ENCODE peak calls at places on chromosomes 3 and 15, in four cellular contexts. X is stomach, T is spleen, M is upper lobe of left lung. H is an unnamed sample.

GRCh38 chr3:58999779-59000170 is 50.0 kb downstream of the CFAP20DC start:
- DNase-seq in X (no peak), T (no peak), M (no peak), H (no peak)

GRCh38 chr3:15512173-15512572 is 9.3 kb downstream of the COLQ start:
- DNase-seq in X (peak), T (no peak), M (no peak), H (no peak)

GRCh38 chr3:165389653-165390052 is 193.5 kb upstream of the SLITRK3 start:
- DNase-seq in X (no peak), T (no peak), M (no peak), H (no peak)

GRCh38 chr3:184255291-184256039 is 5.9 kb downstream of the CAMK2N2 start:
- DNase-seq in X (no peak), T (no peak), M (no peak), H (no peak)

GRCh38 chr15:83698294-83698693 is 44.4 kb downstream of the ADAMTSL3 start:
- DNase-seq in X (peak), T (no peak), M (no peak), H (no peak)

GRCh38 chr3:150180349-150180748 is 209.7 kb upstream of the PFN2 start:
- DNase-seq in X (no peak), T (no peak), M (no peak), H (no peak)

GRCh38 chr15:40333922-40334492 is 6.7 kb downstream of the CCDC9B start:
- DNase-seq in X (no peak), T (peak), M (peak), H (no peak)

GRCh38 chr15:86515625-86516024 is 436.0 kb downstream of the AGBL1 start:
- DNase-seq in X (no peak), T (no peak), M (no peak), H (no peak)

GRCh38 chr15:98715401-98715800 is 67.1 kb downstream of the IGF1R start:
- DNase-seq in X (no peak), T (no peak), M (no peak), H (no peak)

GRCh38 chr15:48721061-48721810 is 75.7 kb upstream of the FBN1 start:
- DNase-seq in X (no peak), T (no peak), M (no peak), H (no peak)

GRCh38 chr15:100918034-100918689 is 995 bp upstream of the LRRK1 start:
- DNase-seq in X (peak), T (peak), M (peak), H (peak)
- TF ChIP-seq POLR2AphosphoS5 in X (no peak), T (peak), M (peak), H (no peak)

GRCh38 chr3:45582407-45582806 is 12.1 kb upstream of the LIMD1 start:
- DNase-seq in X (no peak), T (no peak), M (no peak), H (no peak)
- TF ChIP-seq POLR2AphosphoS5 in X (no peak), T (no peak), M (no peak), H (no peak)

DNA sequence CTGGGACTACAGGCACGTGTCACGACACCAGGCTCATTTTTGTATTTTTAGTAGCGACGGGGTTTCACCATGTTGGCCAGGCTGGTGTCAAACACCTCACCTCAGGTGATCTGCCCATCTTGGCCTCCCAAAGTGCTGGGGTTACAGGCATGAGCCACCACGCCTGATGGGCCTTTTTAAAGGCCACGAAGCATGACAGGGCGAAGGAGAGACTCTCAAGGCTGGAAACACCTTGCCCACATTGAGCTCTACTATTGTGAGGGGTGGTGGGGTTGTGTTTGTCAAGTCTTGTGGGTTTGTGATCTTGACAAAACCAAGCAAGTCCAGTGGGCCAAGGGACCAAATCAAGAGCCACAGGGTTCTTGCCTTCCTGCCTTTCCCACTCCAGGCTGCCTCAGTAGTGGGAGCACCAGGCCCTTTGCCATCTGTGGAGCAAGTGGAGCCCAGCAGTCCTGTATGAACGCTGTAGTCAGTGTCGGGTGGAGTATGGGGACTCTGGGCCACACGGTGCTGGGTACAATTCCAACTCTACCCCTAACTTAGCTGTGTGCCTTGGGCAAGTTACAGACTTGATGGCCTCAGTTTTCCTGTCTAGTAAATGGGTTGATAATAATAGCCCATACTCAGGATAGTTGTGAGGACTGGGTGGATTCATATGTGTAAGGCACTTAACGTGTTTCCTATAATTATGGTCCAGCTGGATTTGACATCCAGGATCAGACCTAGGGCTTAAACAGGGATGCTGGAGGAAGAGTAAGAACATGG is 33.3 kb downstream of the EDEM1 start:
- DNase-seq in X (no peak), T (no peak), M (no peak), H (no peak)
- TF ChIP-seq POLR2AphosphoS5 in X (no peak), T (peak), M (no peak), H (no peak)

DNA sequence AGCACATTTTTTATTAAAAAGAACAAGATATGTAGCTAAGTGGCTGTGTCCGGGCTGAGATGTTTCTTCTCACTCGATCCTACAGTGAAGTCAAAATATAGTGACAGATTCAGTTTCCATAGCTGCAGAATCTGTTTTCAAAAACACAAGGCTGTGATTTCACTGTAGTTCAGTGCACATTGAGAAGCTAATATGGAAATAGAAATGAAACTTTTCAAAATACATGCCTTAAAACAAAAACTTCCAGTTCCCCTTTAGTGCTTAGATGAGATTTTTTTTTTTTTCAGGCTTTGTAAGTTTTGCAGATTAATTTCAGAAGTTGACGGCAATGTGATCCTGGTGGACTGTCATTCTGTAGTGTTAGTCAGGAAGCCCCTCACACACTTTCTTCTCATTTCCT is 23.8 kb upstream of the TRAK1 start:
- DNase-seq in X (no peak), T (no peak), M (no peak), H (peak)
- TF ChIP-seq POLR2AphosphoS5 in X (no peak), T (no peak), M (no peak), H (no peak)

GRCh38 chr3:197541756-197542539 is 13.8 kb downstream of the BDH1 start:
- DNase-seq in X (no peak), T (no peak), M (no peak), H (no peak)

GRCh38 chr3:197540961-197541377 is 14.8 kb downstream of the BDH1 start:
- DNase-seq in X (no peak), T (no peak), M (no peak), H (no peak)

GRCh38 chr3:197542741-197543454 is 12.9 kb downstream of the BDH1 start:
- DNase-seq in X (no peak), T (no peak), M (no peak), H (no peak)

GRCh38 chr3:197534348-197534725 is 21.4 kb downstream of the BDH1 start:
- DNase-seq in X (no peak), T (no peak), M (no peak), H (no peak)

GRCh38 chr3:197539651-197540051 is 16.1 kb downstream of the BDH1 start:
- DNase-seq in X (no peak), T (no peak), M (no peak), H (no peak)
- TF ChIP-seq POLR2AphosphoS5 in X (no peak), T (no peak), M (no peak), H (no peak)

DNA sequence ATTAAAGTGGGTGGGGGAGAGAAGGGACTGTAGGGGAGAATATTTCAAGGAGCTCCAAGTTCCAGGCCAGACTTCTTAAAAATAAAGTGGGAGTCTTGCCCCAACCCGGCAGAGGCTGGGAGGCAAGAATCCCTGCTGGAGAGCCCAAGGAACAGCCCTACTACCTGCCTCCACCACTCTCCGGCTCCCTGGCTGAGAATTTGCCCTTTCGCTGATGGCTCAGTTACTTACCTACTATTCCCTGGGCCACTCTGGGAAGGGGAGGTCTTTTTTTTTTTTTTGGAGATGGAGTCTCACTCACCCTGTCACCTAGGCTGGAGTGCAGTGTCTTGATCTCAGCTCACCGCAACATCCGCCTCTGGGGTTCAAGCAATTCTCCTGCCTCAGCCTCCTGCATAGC is 15.5 kb downstream of the MYL3 start:
- DNase-seq in X (peak), T (no peak), M (no peak), H (no peak)
- TF ChIP-seq POLR2AphosphoS5 in X (no peak), T (no peak), M (no peak), H (no peak)

DNA sequence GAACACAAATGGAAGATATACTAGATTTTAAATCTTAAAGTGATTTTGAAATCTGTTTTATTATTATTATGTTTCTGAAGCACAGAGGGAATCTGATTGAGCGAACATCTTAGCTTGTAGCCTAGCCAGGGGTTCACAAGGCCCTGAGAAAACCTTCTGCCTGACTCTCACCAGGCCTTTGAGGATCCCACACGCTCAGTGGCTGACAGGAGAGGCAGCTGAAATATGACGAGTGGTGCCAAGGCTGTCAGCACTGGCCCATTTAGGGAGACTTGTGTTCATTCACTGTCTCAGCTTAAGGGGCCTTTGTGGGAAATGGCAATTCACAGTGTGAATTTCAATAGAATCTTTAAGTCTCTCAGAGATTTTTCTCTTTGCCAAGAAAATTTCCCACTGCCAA is 770.9 kb downstream of the TUSC7 start:
- DNase-seq in X (no peak), T (no peak), M (no peak), H (no peak)
- TF ChIP-seq POLR2AphosphoS5 in X (no peak), T (no peak), M (no peak), H (no peak)

GRCh38 chr15:67135494-67135893 is 70.1 kb downstream of the SMAD3 start:
- DNase-seq in X (no peak), T (no peak), M (no peak), H (no peak)
- TF ChIP-seq POLR2AphosphoS5 in X (peak), T (no peak), M (peak), H (no peak)

GRCh38 chr3:53109190-53109589 is 21.0 kb downstream of the RFT1 start:
- DNase-seq in X (no peak), T (no peak), M (no peak), H (no peak)

GRCh38 chr3:53114412-53115074 is 15.7 kb downstream of the RFT1 start:
- DNase-seq in X (no peak), T (no peak), M (no peak), H (no peak)

GRCh38 chr3:53113293-53114010 is 16.8 kb downstream of the RFT1 start:
- DNase-seq in X (no peak), T (no peak), M (no peak), H (no peak)

GRCh38 chr3:53114011-53114400 is 16.2 kb downstream of the RFT1 start:
- DNase-seq in X (peak), T (peak), M (no peak), H (peak)

GRCh38 chr3:53109822-53110771 is 20.1 kb downstream of the RFT1 start:
- DNase-seq in X (peak), T (no peak), M (no peak), H (no peak)
- TF ChIP-seq POLR2AphosphoS5 in X (no peak), T (no peak), M (peak), H (no peak)

GRCh38 chr3:141334627-141335250 is 33.6 kb upstream of the ZBTB38 start:
- DNase-seq in X (no peak), T (no peak), M (no peak), H (no peak)

GRCh38 chr3:141335531-141336042 is 32.7 kb upstream of the ZBTB38 start:
- DNase-seq in X (no peak), T (no peak), M (no peak), H (no peak)

GRCh38 chr3:141336672-141337522 is 31.4 kb upstream of the ZBTB38 start:
- DNase-seq in X (no peak), T (no peak), M (no peak), H (peak)

GRCh38 chr3:141338881-141339280 is 29.4 kb upstream of the ZBTB38 start:
- DNase-seq in X (no peak), T (no peak), M (no peak), H (no peak)

DNA sequence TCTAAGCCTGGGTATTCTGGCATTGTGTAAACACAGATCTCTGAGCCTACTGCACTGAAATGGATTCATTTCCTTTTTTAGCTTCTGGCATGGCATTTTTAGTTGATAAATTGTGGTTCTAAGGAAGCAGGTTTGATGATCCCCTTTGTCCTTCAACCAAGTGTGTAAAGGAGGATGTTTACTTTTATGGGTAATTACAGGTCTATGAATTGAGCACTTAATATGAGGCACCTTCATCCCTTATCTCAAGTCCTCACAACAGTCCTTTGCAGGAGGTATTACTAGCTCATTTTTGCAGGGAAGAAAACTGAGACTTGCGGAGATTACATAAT is 30.8 kb upstream of the ZBTB38 start:
- DNase-seq in X (no peak), T (no peak), M (no peak), H (no peak)
- TF ChIP-seq POLR2AphosphoS5 in X (no peak), T (no peak), M (no peak), H (no peak)